ENCODE peak calls at places on chromosomes 6 and 20, in ten cellular contexts. B is NB4, S is heart left ventricle, U is uterus, H is upper lobe of left lung, K is suprapubic skin, G is HCT116, I is H1, A is breast epithelium, P is GM12878. T is an unnamed sample.
A peak's percentile ranks its signal among the peaks of the same experiment; 100 is the strongest.

GRCh38 chr6:12439296-12439695 is 149.1 kb downstream of the EDN1 start:
- DNase-seq in A (no peak), U (no peak), I (no peak), K (no peak), G (no peak), P (no peak), S (no peak), B (no peak), H (no peak), T (no peak)

GRCh38 chr20:12173333-12173732 is 255.6 kb downstream of the BTBD3 start:
- DNase-seq in I (no peak), H (no peak), B (no peak), P (no peak), G (no peak), U (no peak), K (no peak), S (no peak), A (no peak), T (no peak)

GRCh38 chr6:10217111-10217510 is 197.8 kb downstream of the TFAP2A start:
- DNase-seq in B (no peak), G (no peak), H (no peak), I (no peak), K (no peak), A (no peak), P (no peak), U (no peak), S (no peak), T (no peak)

GRCh38 chr6:105213272-105213671 is 33.5 kb upstream of the POPDC3 start:
- DNase-seq in H (no peak), K (no peak), A (no peak), P (no peak), G (no peak), S (no peak), B (no peak), U (no peak), I (no peak), T (no peak)

GRCh38 chr6:10852281-10852965 is 14.1 kb upstream of the MAK start:
- DNase-seq in A (no peak), G (no peak), S (no peak), I (no peak), B (no peak), P (no peak), H (no peak), K (no peak), U (no peak), T (no peak)

GRCh38 chr20:20205141-20205861 is 153.0 kb downstream of the CFAP61 start:
- DNase-seq in K (no peak), B (no peak), I (no peak), S (no peak), P (no peak), A (no peak), H (no peak), U (no peak), G (no peak), T (no peak)

GRCh38 chr20:62143976-62144825 is 632 bp downstream of the SS18L1 start:
- DNase-seq in K (no peak), A (no peak), I (no peak), S (peak; percentile 65), G (no peak), U (peak; percentile 40), P (no peak), B (peak; percentile 78), H (peak; percentile 91), T (peak; percentile 80)

GRCh38 chr20:36919715-36920333 is 31.7 kb downstream of the SAMHD1 start:
- DNase-seq in U (no peak), A (no peak), I (no peak), G (peak; percentile 49), B (peak; percentile 69), P (peak; percentile 13), S (no peak), H (no peak), K (no peak), T (no peak)

GRCh38 chr6:107713214-107713962 is 110.7 kb downstream of the SCML4 start:
- DNase-seq in P (no peak), I (no peak), H (no peak), A (no peak), B (peak; percentile 36), K (no peak), S (no peak), U (no peak), G (no peak), T (no peak)

GRCh38 chr6:107714104-107714503 is 110.0 kb downstream of the SCML4 start:
- DNase-seq in A (no peak), I (no peak), K (no peak), S (no peak), B (no peak), H (no peak), P (no peak), U (no peak), G (no peak), T (no peak)

GRCh38 chr6:107717781-107718180 is 106.3 kb downstream of the SCML4 start:
- DNase-seq in S (no peak), I (no peak), B (no peak), U (no peak), P (no peak), A (no peak), K (no peak), H (no peak), G (no peak), T (no peak)

GRCh38 chr6:107716688-107717089 is 107.4 kb downstream of the SCML4 start:
- DNase-seq in U (no peak), A (no peak), H (peak; percentile 12), P (peak; percentile 53), I (no peak), G (peak; percentile 68), K (no peak), S (no peak), B (peak; percentile 56), T (no peak)

DNA sequence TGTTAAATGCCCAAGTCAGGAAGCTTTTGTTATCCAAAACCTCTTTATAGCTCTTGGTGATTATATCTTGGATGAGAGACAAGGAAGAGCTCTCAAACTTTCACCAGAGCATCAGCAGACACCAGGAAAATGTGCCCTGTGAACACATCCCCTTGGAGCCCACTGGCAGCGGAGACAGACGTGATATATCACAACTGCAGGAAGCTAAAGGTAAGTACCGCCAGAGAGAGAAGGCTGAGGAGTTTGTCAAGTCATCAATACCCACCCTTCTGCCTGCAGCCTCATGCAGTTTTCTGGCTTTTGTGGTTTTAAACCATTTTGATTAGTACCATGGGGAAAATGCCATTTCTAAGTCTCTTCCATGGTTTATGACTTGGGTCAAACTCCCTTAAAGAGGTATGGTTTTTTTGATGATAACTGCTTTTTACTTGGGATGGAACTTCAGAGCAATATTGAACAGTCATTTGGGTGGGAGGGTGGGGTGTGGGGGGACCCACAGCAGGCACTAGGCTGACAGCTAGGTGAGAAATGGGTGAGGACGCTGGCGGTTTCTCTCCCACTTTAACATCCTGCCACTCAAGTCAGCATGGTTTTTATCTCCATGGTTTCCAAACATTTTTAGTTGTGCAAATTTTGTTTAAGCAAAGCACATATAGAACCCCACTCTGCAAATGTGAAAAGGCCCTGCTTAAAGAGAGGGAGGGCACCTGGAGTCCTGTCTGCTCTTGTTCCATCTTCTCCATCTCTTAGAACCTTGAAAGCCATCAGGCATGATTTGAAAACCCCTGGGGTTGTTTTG is 108.4 kb downstream of the SCML4 start:
- DNase-seq in S (no peak), A (no peak), U (no peak), H (no peak), P (no peak), G (no peak), K (no peak), I (no peak), B (no peak), T (no peak)
- TF ChIP-seq CTCF in S (no peak), A (no peak), U (no peak), H (no peak), P (no peak), G (no peak), K (no peak), I (no peak), B (no peak), T (no peak)

GRCh38 chr6:169528755-169529154 is 173.1 kb downstream of the WDR27 start:
- DNase-seq in S (no peak), I (no peak), A (no peak), B (no peak), H (no peak), P (no peak), G (no peak), K (no peak), U (no peak), T (no peak)

GRCh38 chr6:169533656-169534421 is 168.0 kb downstream of the WDR27 start:
- DNase-seq in K (no peak), H (no peak), S (no peak), I (no peak), G (no peak), U (no peak), P (no peak), A (no peak), B (no peak), T (no peak)

GRCh38 chr6:169530762-169531143 is 171.1 kb downstream of the WDR27 start:
- DNase-seq in I (no peak), S (no peak), K (no peak), G (no peak), U (no peak), B (no peak), P (no peak), A (no peak), H (no peak), T (no peak)

GRCh38 chr6:169527306-169527705 is 174.5 kb downstream of the WDR27 start:
- DNase-seq in K (no peak), I (no peak), H (no peak), A (no peak), S (no peak), G (no peak), P (no peak), U (no peak), B (no peak), T (no peak)

DNA sequence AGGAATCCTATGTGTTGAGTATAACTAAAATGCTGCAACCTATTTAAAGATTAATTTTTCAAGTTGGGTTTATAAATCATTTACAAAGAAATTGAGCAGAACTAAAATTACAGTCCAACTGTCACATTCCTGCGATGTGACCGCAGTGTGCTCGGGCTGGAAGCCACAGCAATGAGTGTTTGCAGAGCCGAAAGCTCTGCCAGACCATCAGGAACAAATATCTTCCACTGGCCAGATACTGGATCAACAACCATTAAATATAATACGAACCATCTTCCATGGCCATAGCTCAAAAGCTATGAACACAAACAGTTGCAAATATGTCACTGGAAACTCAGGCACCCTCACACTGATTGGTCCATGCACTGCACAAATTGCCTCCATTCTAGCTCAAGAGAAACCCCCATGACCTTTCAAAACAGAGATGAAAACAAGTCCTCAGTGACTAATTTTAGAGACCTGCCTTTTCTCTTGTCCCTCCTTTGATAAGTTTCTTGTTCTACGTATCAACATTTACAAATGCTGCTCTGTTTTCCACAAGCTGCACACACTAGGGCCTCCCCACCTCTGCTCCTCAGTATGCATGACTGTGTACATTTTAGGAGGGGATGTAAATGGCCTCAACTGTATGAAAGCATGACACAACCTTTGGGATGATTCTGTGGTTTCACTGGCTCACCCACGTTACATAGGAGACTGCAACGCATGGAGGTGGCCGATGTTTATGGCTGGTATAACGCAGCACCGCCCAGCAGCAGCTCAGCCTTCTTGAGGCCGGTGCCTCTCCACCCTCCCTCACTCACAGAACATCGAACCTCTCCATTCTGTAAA is 171.7 kb downstream of the WDR27 start:
- DNase-seq in S (no peak), I (no peak), A (peak; percentile 37), K (no peak), P (no peak), B (peak; percentile 14), G (no peak), H (no peak), U (peak; percentile 71), T (peak; percentile 86)
- H3K4me3 ChIP-seq in S (no peak overlapping the region), I (no peak overlapping the region), A (no peak overlapping the region), K (no peak overlapping the region), P (no peak overlapping the region), B (no peak overlapping the region), G (no peak overlapping the region), H (no peak overlapping the region), U (no peak overlapping the region), T (no peak overlapping the region)

GRCh38 chr6:106974999-106975698 is 620 bp upstream of the CD24 start:
- DNase-seq in G (no peak), P (no peak), I (peak; percentile 82), U (no peak), H (peak; percentile 93), B (peak; percentile 62), A (peak; percentile 26), S (no peak), K (no peak), T (peak; percentile 75)
- TF ChIP-seq POLR2A in G (no peak), P (no peak), I (peak; percentile 68), U (no peak), H (no peak), B (no peak), A (no peak), S (no peak), K (no peak), T (peak; percentile 27)

DNA sequence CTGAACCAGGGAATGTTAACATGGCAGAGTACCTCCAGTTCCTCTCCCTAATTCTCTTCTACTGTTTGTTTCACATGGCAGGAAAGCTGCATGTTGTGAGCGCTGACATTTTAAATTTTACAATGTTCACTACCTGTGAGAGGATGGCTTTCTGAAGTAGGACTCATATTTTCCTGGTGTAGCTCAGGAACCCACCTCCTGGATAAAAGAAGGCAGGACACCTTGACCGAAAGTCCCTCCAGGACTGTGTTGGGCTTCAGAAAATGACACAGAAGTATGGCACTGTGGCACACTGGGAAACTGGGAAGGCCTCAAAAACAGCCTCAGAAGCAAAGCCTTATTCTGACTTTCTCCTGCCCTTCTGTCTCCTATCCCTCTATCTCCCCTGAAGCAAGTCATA is 33.3 kb downstream of the PTPRK start:
- DNase-seq in B (no peak), P (no peak), K (no peak), H (no peak), G (no peak), S (no peak), U (no peak), I (no peak), A (no peak), T (no peak)
- TF ChIP-seq CTCF in B (no peak), P (no peak), K (no peak), H (no peak), G (no peak), S (no peak), U (no peak), I (peak; percentile 24), A (no peak), T (peak; percentile 37)